ENCODE peak calls at places on chromosomes 13 and 19, in four cellular contexts. One of them, this sample, is unnamed.

GRCh38 chr13:32309812-32310706 is 5.1 kb downstream of the ZAR1L start:
- DNase-seq in iris pigment epithelial cell: peak
- DNase-seq in ovary: no peak
- DNase-seq in NT2/D1: no peak
- DNase-seq in this sample: no peak

GRCh38 chr19:42295342-42295741 is 6.6 kb upstream of the PRR19 start:
- DNase-seq in iris pigment epithelial cell: no peak
- DNase-seq in ovary: no peak
- DNase-seq in NT2/D1: no peak
- DNase-seq in this sample: no peak

GRCh38 chr13:65943711-65944110 is 1286.4 kb downstream of the PCDH9 start:
- DNase-seq in iris pigment epithelial cell: peak
- DNase-seq in ovary: no peak
- DNase-seq in NT2/D1: no peak
- DNase-seq in this sample: no peak

GRCh38 chr19:44992336-44993163 is 8.7 kb upstream of the RELB start:
- DNase-seq in iris pigment epithelial cell: no peak
- DNase-seq in ovary: no peak
- DNase-seq in NT2/D1: no peak
- DNase-seq in this sample: no peak

GRCh38 chr13:51330741-51331140 is 8.8 kb upstream of the SERPINE3 start:
- DNase-seq in iris pigment epithelial cell: peak
- DNase-seq in ovary: no peak
- DNase-seq in NT2/D1: no peak
- DNase-seq in this sample: no peak

GRCh38 chr13:50353651-50354415 is 338.6 kb downstream of the KCNRG start:
- DNase-seq in iris pigment epithelial cell: peak
- DNase-seq in ovary: no peak
- DNase-seq in NT2/D1: no peak
- DNase-seq in this sample: no peak

GRCh38 chr13:60509601-60510386 is 112.8 kb downstream of the TDRD3 start:
- DNase-seq in iris pigment epithelial cell: peak
- DNase-seq in ovary: no peak
- DNase-seq in NT2/D1: no peak
- DNase-seq in this sample: no peak

GRCh38 chr19:8373867-8374813 is 10.2 kb downstream of the ANGPTL4 start:
- DNase-seq in iris pigment epithelial cell: no peak
- DNase-seq in ovary: no peak
- DNase-seq in NT2/D1: no peak
- DNase-seq in this sample: no peak

GRCh38 chr19:56333506-56333905 is 18.9 kb upstream of the ZSCAN5A start:
- DNase-seq in iris pigment epithelial cell: peak
- DNase-seq in ovary: no peak
- DNase-seq in NT2/D1: peak
- DNase-seq in this sample: no peak

GRCh38 chr19:47210689-47211316 is 20.2 kb downstream of the BBC3 start:
- DNase-seq in iris pigment epithelial cell: peak
- DNase-seq in ovary: peak
- DNase-seq in NT2/D1: no peak
- DNase-seq in this sample: no peak

GRCh38 chr19:41341669-41342490 is 11.8 kb downstream of the TGFB1 start:
- DNase-seq in iris pigment epithelial cell: no peak
- DNase-seq in ovary: no peak
- DNase-seq in NT2/D1: no peak
- DNase-seq in this sample: no peak

This sample was measured in iPS DF 19.7.